ENCODE peak calls at places on chromosome 17, in ten cellular contexts. N is non-pigmented ciliary epithelial cell; Q is stimulated activated CD4-positive, alpha-beta T cell treated with anti-CD3 and anti-CD28 coated beads, TNF-alpha, amount 100 ng/mL, for 48 hours; A is BJ; P is mesothelial cell of epicardium; Z is substantia nigra; T is heart left ventricle; X is activated T-helper 1 cell treated with anti-CD3 and anti-CD28 coated beads, Interleukin-2, amount 50 U/mL, for 16 hours; S is stimulated activated CD8-positive, alpha-beta memory T cell treated with anti-CD3 and anti-CD28 coated beads, Interleukin-2, amount 100 ng/mL, for 1 hour; C is T-helper 22 cell. B is an unnamed sample.
A peak's percentile ranks its signal among the peaks of the same experiment; 100 is the strongest.

GRCh38 chr17:4358154-4358553 is 8.3 kb downstream of the UBE2G1 start:
- DNase-seq in N (no peak), Q (no peak), A (no peak), P (no peak), Z (no peak), T (no peak), X (no peak), S (no peak), C (no peak), B (no peak)

GRCh38 chr17:3682033-3682432 is 13.4 kb downstream of the EMC6 start:
- DNase-seq in N (no peak), Q (no peak), A (no peak), P (no peak), Z (no peak), T (no peak), X (no peak), S (no peak), C (no peak), B (no peak)

GRCh38 chr17:77613181-77613580 is 345.3 kb upstream of the TNRC6C start:
- DNase-seq in N (no peak), Q (no peak), A (no peak), P (no peak), Z (no peak), T (no peak), X (no peak), S (no peak), C (no peak), B (no peak)

GRCh38 chr17:31320791-31321190 is 631 bp downstream of the EVI2A start:
- DNase-seq in N (no peak), Q (no peak), A (no peak), P (no peak), Z (no peak), T (no peak), X (no peak), S (no peak), C (no peak), B (no peak)

GRCh38 chr17:72223816-72224215 is 103.0 kb downstream of the SOX9 start:
- DNase-seq in N (no peak), Q (no peak), A (no peak), P (no peak), Z (no peak), T (no peak), X (no peak), S (no peak), C (no peak), B (no peak)

GRCh38 chr17:77300016-77300686 is 159.4 kb downstream of the SEC14L1 start:
- DNase-seq in N (no peak), Q (no peak), A (no peak), P (no peak), Z (no peak), T (no peak), X (no peak), S (no peak), C (no peak), B (no peak)

GRCh38 chr17:48915459-48916282 is 7.5 kb downstream of the UBE2Z start:
- DNase-seq in N (peak; percentile 66), Q (no peak), A (peak; percentile 78), P (no peak), Z (no peak), T (no peak), X (peak; percentile 41), S (no peak), C (peak; percentile 22), B (no peak)

GRCh38 chr17:45013021-45013997 is 38.1 kb downstream of the DCAKD start:
- DNase-seq in N (no peak), Q (no peak), A (no peak), P (no peak), Z (no peak), T (no peak), X (no peak), S (no peak), C (no peak), B (no peak)

GRCh38 chr17:44333371-44333770 is 8.7 kb upstream of the SLC25A39 start:
- DNase-seq in N (no peak), Q (no peak), A (no peak), P (no peak), Z (no peak), T (peak; percentile 71), X (no peak), S (no peak), C (no peak), B (no peak)

GRCh38 chr17:14833201-14833773 is 431.8 kb downstream of the PMP22 start:
- DNase-seq in N (peak; percentile 76), Q (no peak), A (peak; percentile 51), P (no peak), Z (no peak), T (no peak), X (no peak), S (no peak), C (no peak), B (no peak)

GRCh38 chr17:56792267-56792666 is 41.5 kb downstream of the C17orf67 start:
- DNase-seq in N (no peak), Q (no peak), A (no peak), P (no peak), Z (no peak), T (no peak), X (no peak), S (no peak), C (no peak), B (no peak)

GRCh38 chr17:21353326-21354010 is 22.7 kb upstream of the KCNJ12 start:
- DNase-seq in N (no peak), Q (no peak), A (no peak), P (no peak), Z (no peak), T (peak; percentile 37), X (no peak), S (no peak), C (no peak), B (no peak)

GRCh38 chr17:2949469-2950044 is 113.8 kb downstream of the OR1D5 start:
- DNase-seq in N (no peak), Q (no peak), A (no peak), P (no peak), Z (no peak), T (no peak), X (no peak), S (no peak), C (no peak), B (peak; percentile 31)

GRCh38 chr17:3738562-3739295 is 15.0 kb downstream of the HASPIN start:
- DNase-seq in N (no peak), Q (peak; percentile 41), A (no peak), P (no peak), Z (no peak), T (no peak), X (peak; percentile 49), S (peak; percentile 30), C (peak; percentile 34), B (peak; percentile 77)

GRCh38 chr17:73340093-73340596 is 28.3 kb upstream of the CDC42EP4 start:
- DNase-seq in N (peak; percentile 71), Q (no peak), A (peak; percentile 79), P (no peak), Z (no peak), T (no peak), X (no peak), S (no peak), C (no peak), B (no peak)

GRCh38 chr17:38877130-38877851 is 7.4 kb downstream of the LASP1 start:
- DNase-seq in N (no peak), Q (no peak), A (no peak), P (no peak), Z (no peak), T (peak; percentile 51), X (no peak), S (no peak), C (no peak), B (no peak)

GRCh38 chr17:30913955-30914354 is 7.8 kb upstream of the ADAP2 start:
- DNase-seq in N (no peak), Q (no peak), A (no peak), P (no peak), Z (no peak), T (no peak), X (no peak), S (no peak), C (no peak), B (no peak)

GRCh38 chr17:73914536-73915274 is 270.5 kb upstream of the SDK2 start:
- DNase-seq in N (no peak), Q (no peak), A (no peak), P (no peak), Z (no peak), T (no peak), X (no peak), S (no peak), C (no peak), B (no peak)

GRCh38 chr17:67687541-67687940 is 30.2 kb upstream of the NOL11 start:
- DNase-seq in N (no peak), Q (no peak), A (no peak), P (no peak), Z (no peak), T (no peak), X (no peak), S (no peak), C (no peak), B (no peak)

GRCh38 chr17:47804461-47804860 is 17.1 kb downstream of the OSBPL7 start:
- DNase-seq in N (no peak), Q (no peak), A (no peak), P (no peak), Z (no peak), T (no peak), X (no peak), S (no peak), C (no peak), B (no peak)

GRCh38 chr17:57868775-57869598 is 19.1 kb upstream of the MRPS23 start:
- DNase-seq in N (no peak), Q (no peak), A (no peak), P (no peak), Z (no peak), T (no peak), X (no peak), S (no peak), C (no peak), B (no peak)

GRCh38 chr17:69870751-69871199 is 204.2 kb upstream of the KCNJ16 start:
- DNase-seq in N (peak; percentile 36), Q (no peak), A (peak; percentile 66), P (no peak), Z (no peak), T (no peak), X (no peak), S (no peak), C (no peak), B (no peak)

GRCh38 chr17:4920351-4921048 is 11.6 kb upstream of the GP1BA start:
- DNase-seq in N (no peak), Q (no peak), A (no peak), P (no peak), Z (no peak), T (no peak), X (no peak), S (no peak), C (no peak), B (no peak)

GRCh38 chr17:63419949-63420867 is 25.9 kb downstream of the CYB561 start:
- DNase-seq in N (no peak), Q (no peak), A (no peak), P (no peak), Z (no peak), T (no peak), X (no peak), S (no peak), C (no peak), B (no peak)

GRCh38 chr17:13862341-13862740 is 207.0 kb upstream of the COX10 start:
- DNase-seq in N (no peak), Q (no peak), A (no peak), P (no peak), Z (no peak), T (no peak), X (no peak), S (no peak), C (no peak), B (no peak)

GRCh38 chr17:13531701-13532100 is 70.0 kb downstream of the HS3ST3A1 start:
- DNase-seq in N (no peak), Q (no peak), A (no peak), P (no peak), Z (no peak), T (no peak), X (no peak), S (no peak), C (no peak), B (no peak)

GRCh38 chr17:82349287-82349701 is 9.8 kb upstream of the TEX19 start:
- DNase-seq in N (no peak), Q (no peak), A (peak; percentile 76), P (no peak), Z (no peak), T (no peak), X (no peak), S (no peak), C (no peak), B (no peak)

GRCh38 chr17:7442142-7442541 is 2.7 kb upstream of the CHRNB1 start:
- DNase-seq in N (no peak), Q (no peak), A (no peak), P (no peak), Z (no peak), T (no peak), X (no peak), S (no peak), C (no peak), B (no peak)

B was measured in pancreas.